ENCODE peak calls at places on chromosomes 16 and 17, in six cellular contexts. V is suprapubic skin, U is MCF 10A, O is AG09309, P is GM12892, C is stromal cell of bone marrow. D is an unnamed sample.

GRCh38 chr17:69870751-69871199 is 204.2 kb upstream of the KCNJ16 start:
- DNase-seq in V (no peak), C (no peak), P (no peak), O (peak), U (peak), D (no peak)

GRCh38 chr16:85350146-85350728 is 238.0 kb upstream of the CIBAR2 start:
- DNase-seq in U (peak), C (no peak), P (no peak), V (no peak), O (no peak), D (peak)

GRCh38 chr17:67374329-67375053 is 2.6 kb upstream of the PITPNC1 start:
- DNase-seq in V (peak), P (peak), O (no peak), U (peak), C (peak), D (peak)

GRCh38 chr16:77414752-77415231 is 20.0 kb downstream of the ADAMTS18 start:
- DNase-seq in O (no peak), P (no peak), U (peak), C (no peak), V (no peak), D (no peak)

GRCh38 chr17:7479389-7480192 is at the start of gene ZBTB4:
- DNase-seq in U (no peak), O (no peak), V (no peak), P (peak), C (no peak), D (no peak)

GRCh38 chr16:60642956-60643355 is 1393.3 kb downstream of the CDH8 start:
- DNase-seq in U (no peak), V (no peak), P (no peak), O (no peak), C (peak), D (no peak)

GRCh38 chr17:82358467-82359350 is at the start of gene TEX19:
- DNase-seq in P (no peak), O (no peak), V (no peak), C (no peak), U (peak), D (no peak)

GRCh38 chr17:32155896-32156295 is 13.6 kb downstream of the RHOT1 start:
- DNase-seq in V (no peak), C (no peak), P (no peak), O (no peak), U (no peak), D (no peak)

GRCh38 chr17:36932383-36933173 is 4.7 kb upstream of the LHX1 start:
- DNase-seq in V (no peak), P (no peak), C (no peak), O (no peak), U (no peak), D (no peak)

GRCh38 chr17:18314059-18314730 is 599 bp downstream of the TOP3A start:
- DNase-seq in O (no peak), P (no peak), V (no peak), C (no peak), U (peak), D (no peak)

GRCh38 chr17:29151567-29151966 is 28.6 kb downstream of the MYO18A start:
- DNase-seq in C (no peak), U (peak), O (no peak), V (no peak), P (no peak), D (no peak)

GRCh38 chr16:22318690-22319358 is 21.6 kb downstream of the POLR3E start:
- DNase-seq in V (no peak), O (no peak), P (no peak), C (no peak), U (peak), D (no peak)

GRCh38 chr17:83122834-83123233 is 43.4 kb downstream of the METRNL start:
- DNase-seq in C (peak), U (no peak), O (peak), P (no peak), V (peak), D (no peak)

GRCh38 chr16:82695806-82696205 is 69.0 kb downstream of the CDH13 start:
- DNase-seq in V (no peak), P (no peak), U (no peak), O (no peak), C (no peak), D (no peak)

GRCh38 chr17:32755045-32755805 is 121.7 kb downstream of the MYO1D start:
- DNase-seq in P (no peak), C (peak), U (peak), V (no peak), O (peak), D (no peak)

GRCh38 chr16:66081967-66082366 is 284.5 kb upstream of the CDH5 start:
- DNase-seq in U (peak), O (peak), C (peak), P (no peak), V (no peak), D (peak)

GRCh38 chr16:49491111-49491670 is 117.6 kb downstream of the C16orf78 start:
- DNase-seq in V (peak), P (no peak), O (no peak), C (no peak), U (no peak), D (peak)

GRCh38 chr17:17321356-17322025 is 18.3 kb downstream of the NT5M start:
- DNase-seq in P (no peak), C (no peak), V (peak), O (no peak), U (no peak), D (no peak)

D was measured in RWPE2.